ENCODE peak calls at places on chromosomes 7 and 10, in eight cellular contexts. N, T, X, V, P, A, Y and R are unnamed samples.

GRCh38 chr10:125781374-125781773 is 5.8 kb upstream of the MMP21 start:
- DNase-seq in N (no peak), T (no peak), X (no peak), V (no peak), P (no peak), A (no peak), Y (no peak), R (no peak)

GRCh38 chr7:133784421-133785045 is 342.6 kb upstream of the LRGUK start:
- DNase-seq in N (no peak), T (no peak), X (no peak), V (no peak), P (no peak), A (no peak), Y (no peak), R (no peak)

GRCh38 chr10:323651-324293 is 188.5 kb downstream of the ZMYND11 start:
- DNase-seq in N (no peak), T (peak; percentile 97), X (peak; percentile 63), V (peak; percentile 68), P (peak; percentile 85), A (peak; percentile 96), Y (no peak), R (no peak)

GRCh38 chr7:120097020-120097419 is 176.0 kb upstream of the KCND2 start:
- DNase-seq in N (no peak), T (peak; percentile 77), X (no peak), V (no peak), P (no peak), A (no peak), Y (no peak), R (no peak)

GRCh38 chr10:121580276-121581116 is 17.7 kb downstream of the FGFR2 start:
- DNase-seq in N (peak; percentile 80), T (no peak), X (no peak), V (no peak), P (no peak), A (no peak), Y (no peak), R (no peak)

GRCh38 chr10:43234471-43235041 is 32.3 kb downstream of the RASGEF1A start:
- DNase-seq in N (peak; percentile 3), T (no peak), X (no peak), V (peak; percentile 36), P (no peak), A (no peak), Y (no peak), R (peak; percentile 65)

GRCh38 chr10:74542077-74542476 is 284.3 kb upstream of the KAT6B start:
- DNase-seq in N (no peak), T (peak; percentile 93), X (peak; percentile 7), V (no peak), P (no peak), A (peak; percentile 97), Y (no peak), R (no peak)

GRCh38 chr7:80882213-80882801 is 36.5 kb downstream of the SEMA3C start:
- DNase-seq in N (no peak), T (no peak), X (no peak), V (no peak), P (no peak), A (no peak), Y (no peak), R (no peak)

DNA sequence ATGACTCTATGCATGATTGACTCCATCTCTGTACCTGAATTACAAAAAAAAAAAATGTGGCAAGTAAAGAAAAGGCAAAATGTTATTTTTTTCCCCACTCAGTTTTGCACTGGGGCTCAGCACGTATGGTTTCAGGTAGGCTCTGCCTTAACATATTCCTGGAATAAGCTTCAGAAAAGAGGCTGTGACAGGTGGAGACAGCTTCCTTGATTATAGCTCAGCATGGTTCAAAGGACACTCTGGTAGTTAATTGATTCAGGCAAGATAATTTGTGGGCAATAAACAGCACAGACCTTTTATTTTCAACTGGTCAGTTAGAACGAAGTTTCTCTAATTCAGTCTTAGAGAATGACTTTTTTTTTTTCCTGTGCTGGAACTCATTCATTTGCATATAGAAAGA is 347.3 kb downstream of the GALNT17 start:
- DNase-seq in N (no peak), T (no peak), X (no peak), V (no peak), P (no peak), A (no peak), Y (no peak), R (no peak)
- TF ChIP-seq CTCF in N (no peak), T (no peak), X (no peak), V (no peak), P (no peak), A (no peak), Y (no peak), R (no peak)

GRCh38 chr10:117477961-117478670 is 64.4 kb upstream of the EMX2 start:
- DNase-seq in N (no peak), T (peak; percentile 70), X (no peak), V (no peak), P (peak; percentile 30), A (no peak), Y (no peak), R (no peak)
- TF ChIP-seq CTCF in N (no peak), T (peak; percentile 22), X (no peak), V (no peak), P (peak; percentile 72), A (no peak), Y (peak; percentile 43), R (peak; percentile 48)

GRCh38 chr7:31954500-31954899 is 115.7 kb downstream of the PDE1C start:
- DNase-seq in N (no peak), T (no peak), X (no peak), V (no peak), P (no peak), A (no peak), Y (no peak), R (no peak)
- TF ChIP-seq CTCF in N (no peak), T (no peak), X (no peak), V (no peak), P (no peak), A (no peak), Y (no peak), R (no peak)

GRCh38 chr10:15267496-15267895 is 99.0 kb upstream of the NMT2 start:
- DNase-seq in N (no peak), T (no peak), X (no peak), V (no peak), P (no peak), A (no peak), Y (no peak), R (no peak)
- TF ChIP-seq CTCF in N (no peak), T (peak; percentile 7), X (no peak), V (no peak), P (peak; percentile 13), A (no peak), Y (no peak), R (peak; percentile 11)

GRCh38 chr10:75722609-75723008 is 291.2 kb downstream of the LRMDA start:
- DNase-seq in N (no peak), T (no peak), X (no peak), V (no peak), P (no peak), A (no peak), Y (no peak), R (no peak)

GRCh38 chr10:75712241-75712880 is 280.9 kb downstream of the LRMDA start:
- DNase-seq in N (no peak), T (no peak), X (no peak), V (no peak), P (no peak), A (no peak), Y (peak; percentile 14), R (no peak)

GRCh38 chr10:75716506-75716905 is 285.1 kb downstream of the LRMDA start:
- DNase-seq in N (no peak), T (no peak), X (no peak), V (no peak), P (no peak), A (no peak), Y (no peak), R (no peak)

GRCh38 chr10:75718996-75719395 is 287.6 kb downstream of the LRMDA start:
- DNase-seq in N (no peak), T (no peak), X (no peak), V (no peak), P (no peak), A (peak; percentile 15), Y (no peak), R (no peak)

DNA sequence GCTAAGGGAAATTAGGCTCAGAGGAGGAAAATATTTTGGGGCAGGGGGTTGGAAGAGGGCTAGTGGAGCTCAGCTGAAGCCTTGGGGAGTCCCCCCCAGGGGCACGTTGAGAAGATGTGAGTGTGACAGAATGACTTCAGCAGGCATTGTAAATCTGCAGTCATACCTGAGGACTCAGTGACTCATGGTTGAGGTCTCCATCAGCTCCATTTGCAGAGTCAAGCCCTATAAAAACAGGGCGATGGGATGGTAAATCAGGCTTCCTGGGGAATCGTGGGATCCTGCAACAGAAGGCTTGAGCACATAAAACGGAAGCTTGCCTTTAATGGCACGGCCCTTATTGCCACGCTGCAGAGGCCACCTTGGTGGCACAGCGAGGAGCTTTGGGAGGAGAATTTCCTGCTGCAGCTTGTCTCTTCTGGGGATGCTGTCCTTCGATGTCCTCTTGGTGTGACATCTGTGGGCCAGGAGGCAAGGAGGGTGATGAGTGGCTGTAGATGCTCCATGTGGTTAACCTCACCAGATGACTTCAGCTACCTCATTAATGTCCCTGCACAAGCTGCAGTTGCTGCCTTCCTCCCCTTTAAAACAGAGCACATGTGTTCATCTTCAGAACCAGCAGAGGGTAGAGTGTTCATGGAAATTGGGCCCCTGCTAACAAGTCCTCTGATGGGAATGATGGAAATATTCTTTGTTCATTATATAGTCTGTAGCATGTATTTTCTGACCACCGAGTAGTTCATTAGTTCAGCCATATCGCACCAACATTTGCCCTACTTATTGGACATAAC is 285.9 kb downstream of the LRMDA start:
- DNase-seq in N (no peak), T (peak; percentile 4), X (no peak), V (no peak), P (no peak), A (peak; percentile 45), Y (no peak), R (no peak)
- TF ChIP-seq CTCF in N (no peak), T (no peak), X (no peak), V (no peak), P (no peak), A (peak; percentile 17), Y (no peak), R (no peak)

GRCh38 chr7:8724080-8724718 is 290.8 kb downstream of the NXPH1 start:
- DNase-seq in N (peak; percentile 75), T (no peak), X (peak; percentile 11), V (no peak), P (peak; percentile 20), A (no peak), Y (peak; percentile 58), R (no peak)
- TF ChIP-seq CTCF in N (peak; percentile 63), T (no peak), X (no peak), V (peak; percentile 43), P (peak; percentile 86), A (no peak), Y (peak; percentile 88), R (peak; percentile 79)